ENCODE peak calls at places on chromosomes 2 and 18, in four cellular contexts. T is HCT116, C is HepG2, F is H1. G is an unnamed sample.

GRCh38 chr2:99834426-99834825 is 308.0 kb downstream of the AFF3 start:
- DNase-seq in C (no peak), F (no peak), T (no peak), G (no peak)

GRCh38 chr2:151043484-151043883 is 218.2 kb downstream of the RBM43 start:
- DNase-seq in C (no peak), F (no peak), T (peak; percentile 7), G (no peak)

GRCh38 chr2:214310319-214310718 is 100.5 kb upstream of the VWC2L start:
- DNase-seq in F (no peak), T (no peak), C (peak; percentile 7), G (no peak)

GRCh38 chr2:221095381-221095780 is 476.7 kb downstream of the EPHA4 start:
- DNase-seq in T (no peak), F (no peak), C (no peak), G (no peak)

GRCh38 chr2:192145496-192145895 is 49.2 kb downstream of the TMEFF2 start:
- DNase-seq in T (no peak), F (no peak), C (no peak), G (no peak)

GRCh38 chr2:191150451-191151314 is at the start of gene STAT4:
- DNase-seq in T (peak; percentile 57), F (peak; percentile 25), C (no peak), G (no peak)

GRCh38 chr2:101858246-101858645 is 133.5 kb upstream of the IL1R2 start:
- DNase-seq in T (no peak), C (no peak), F (no peak), G (no peak)

GRCh38 chr2:112093216-112093615 is 38.1 kb downstream of the TMEM87B start:
- DNase-seq in C (no peak), F (no peak), T (no peak), G (no peak)

GRCh38 chr2:171389325-171389724 is 44.5 kb downstream of the METTL8 start:
- DNase-seq in C (no peak), F (no peak), T (no peak), G (no peak)

GRCh38 chr18:57447154-57447621 is 12.0 kb downstream of the ONECUT2 start:
- DNase-seq in C (no peak), T (no peak), F (no peak), G (no peak)

GRCh38 chr2:183124222-183124956 is at the start of gene NUP35:
- DNase-seq in F (peak; percentile 82), C (peak; percentile 93), T (peak; percentile 88), G (peak; percentile 84)

GRCh38 chr2:57893347-57893746 is 153.3 kb upstream of the VRK2 start:
- DNase-seq in T (no peak), F (no peak), C (no peak), G (no peak)

GRCh38 chr2:10305254-10305635 is 2.5 kb downstream of the HPCAL1 start:
- DNase-seq in F (no peak), C (no peak), T (no peak), G (no peak)

GRCh38 chr18:37617623-37618022 is 52.0 kb upstream of the CELF4 start:
- DNase-seq in T (no peak), C (no peak), F (no peak), G (no peak)

GRCh38 chr2:172229125-172229524 is 126.4 kb upstream of the DLX2 start:
- DNase-seq in C (no peak), F (no peak), T (no peak), G (no peak)

GRCh38 chr18:63236990-63237389 is 82.6 kb downstream of the BCL2 start:
- DNase-seq in F (no peak), T (no peak), C (no peak), G (no peak)

GRCh38 chr18:38047820-38048219 is 482.2 kb upstream of the CELF4 start:
- DNase-seq in F (no peak), T (no peak), C (no peak), G (no peak)

GRCh38 chr2:207231962-207232361 is 66.2 kb upstream of the KLF7 start:
- DNase-seq in F (no peak), T (no peak), C (no peak), G (no peak)

GRCh38 chr2:79621252-79621651 is 108.4 kb downstream of the CTNNA2 start:
- DNase-seq in F (no peak), T (no peak), C (no peak), G (no peak)

GRCh38 chr18:10015941-10016819 is 102.4 kb downstream of the VAPA start:
- DNase-seq in F (no peak), T (no peak), C (no peak), G (no peak)

GRCh38 chr2:144015036-144015435 is 504.9 kb downstream of the ZEB2 start:
- DNase-seq in C (no peak), T (no peak), F (no peak), G (no peak)

GRCh38 chr2:202149155-202149762 is 76.2 kb downstream of the KIAA2012 start:
- DNase-seq in F (no peak), T (no peak), C (no peak), G (peak; percentile 11)

GRCh38 chr2:114057638-114058037 is 167.7 kb downstream of the ACTR3 start:
- DNase-seq in C (no peak), T (no peak), F (no peak), G (no peak)

GRCh38 chr2:204012081-204012653 is 75.6 kb downstream of the ICOS start:
- DNase-seq in F (no peak), T (no peak), C (no peak), G (no peak)

GRCh38 chr18:59665057-59666007 is 31.9 kb downstream of the CCBE1 start:
- DNase-seq in F (no peak), C (no peak), T (no peak), G (no peak)

GRCh38 chr18:53234610-53235009 is 894.6 kb downstream of the DCC start:
- DNase-seq in F (no peak), T (no peak), C (no peak), G (no peak)

DNA sequence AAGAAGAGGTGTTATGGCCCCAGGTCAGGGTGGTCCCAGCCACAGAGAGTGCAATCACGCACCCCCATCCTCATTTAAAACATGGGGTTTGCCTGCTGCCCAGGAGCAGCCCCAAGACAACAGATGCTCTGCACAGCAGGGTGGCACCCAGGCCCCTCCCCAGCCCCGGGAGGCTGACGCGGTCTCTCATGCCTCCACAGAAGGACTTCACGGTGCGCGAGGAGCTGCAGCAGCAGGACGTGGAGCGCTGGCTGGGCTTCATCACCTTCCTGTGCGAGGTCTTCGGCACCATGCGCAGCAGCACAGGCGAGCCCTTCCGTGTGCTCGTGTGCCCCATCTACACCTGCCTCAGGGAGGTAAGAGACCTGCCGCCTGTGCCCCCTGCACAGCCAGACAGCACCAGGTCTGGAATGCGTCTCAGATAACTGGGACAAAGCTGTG is 133.7 kb downstream of the SMAD7 start:
- DNase-seq in T (no peak), F (no peak), C (no peak), G (no peak)
- TF ChIP-seq FOSL1 in T (no peak), F (no peak), C (no peak), G (no peak)

DNA sequence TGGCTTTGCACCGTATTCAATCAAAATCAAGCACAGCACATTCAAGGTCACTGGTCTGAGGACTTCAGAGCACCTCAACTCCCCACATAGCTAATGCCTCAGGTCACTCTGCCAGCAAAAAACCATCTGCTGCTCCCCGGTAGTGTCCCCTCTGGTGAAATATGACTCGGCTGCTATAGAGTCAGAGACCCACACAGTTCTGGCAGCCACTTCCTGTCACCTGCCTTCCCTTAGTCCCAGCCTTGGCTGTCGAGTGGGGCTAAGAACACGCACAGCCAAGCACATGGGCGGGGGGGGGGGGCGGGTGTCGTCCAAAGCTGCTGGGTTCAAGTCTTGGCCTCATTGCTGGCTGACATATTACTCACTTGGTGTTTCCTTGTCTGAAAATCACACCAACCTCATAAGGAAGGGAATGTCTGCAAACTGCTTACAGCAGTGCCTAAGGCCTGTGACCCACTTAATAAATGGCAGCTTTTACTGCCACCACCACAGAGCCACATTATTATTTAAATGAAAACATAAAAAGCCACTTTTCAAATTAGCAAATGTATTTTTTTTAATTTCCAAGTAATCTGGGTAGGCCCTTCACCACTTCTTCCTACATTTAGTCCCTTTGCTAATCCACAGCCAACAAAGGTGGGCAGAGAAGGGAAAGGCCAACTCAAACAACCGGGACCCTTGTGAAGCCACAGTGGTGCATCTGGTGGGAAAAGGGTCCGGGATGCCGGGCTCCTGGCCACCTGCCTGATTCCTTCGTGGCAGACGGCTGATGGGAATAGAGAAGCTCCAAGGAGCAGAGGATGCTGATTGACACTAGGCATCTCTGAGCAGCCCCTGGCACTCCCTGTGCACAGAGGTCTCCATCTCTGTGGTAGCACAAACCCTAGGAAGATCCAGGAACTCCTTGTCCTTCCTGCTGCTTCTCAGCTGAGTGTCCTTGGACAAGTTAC is 37.3 kb downstream of the POLR1A start:
- DNase-seq in C (no peak), T (no peak), F (no peak), G (no peak)
- TF ChIP-seq FOSL1 in C (no peak), T (no peak), F (no peak), G (no peak)

GRCh38 chr18:77019641-77020040 is 112.9 kb downstream of the MBP start:
- DNase-seq in C (no peak), F (no peak), T (no peak), G (no peak)

GRCh38 chr18:77016133-77016839 is 116.3 kb downstream of the MBP start:
- DNase-seq in F (no peak), C (no peak), T (no peak), G (no peak)

GRCh38 chr18:77016936-77017335 is 115.6 kb downstream of the MBP start:
- DNase-seq in F (no peak), C (no peak), T (no peak), G (no peak)

GRCh38 chr18:77015176-77015575 is 117.4 kb downstream of the MBP start:
- DNase-seq in F (no peak), T (no peak), C (no peak), G (no peak)

GRCh38 chr18:77017355-77017754 is 115.2 kb downstream of the MBP start:
- DNase-seq in T (no peak), F (no peak), C (no peak), G (no peak)
- TF ChIP-seq FOSL1 in T (no peak), F (no peak), C (no peak), G (no peak)

DNA sequence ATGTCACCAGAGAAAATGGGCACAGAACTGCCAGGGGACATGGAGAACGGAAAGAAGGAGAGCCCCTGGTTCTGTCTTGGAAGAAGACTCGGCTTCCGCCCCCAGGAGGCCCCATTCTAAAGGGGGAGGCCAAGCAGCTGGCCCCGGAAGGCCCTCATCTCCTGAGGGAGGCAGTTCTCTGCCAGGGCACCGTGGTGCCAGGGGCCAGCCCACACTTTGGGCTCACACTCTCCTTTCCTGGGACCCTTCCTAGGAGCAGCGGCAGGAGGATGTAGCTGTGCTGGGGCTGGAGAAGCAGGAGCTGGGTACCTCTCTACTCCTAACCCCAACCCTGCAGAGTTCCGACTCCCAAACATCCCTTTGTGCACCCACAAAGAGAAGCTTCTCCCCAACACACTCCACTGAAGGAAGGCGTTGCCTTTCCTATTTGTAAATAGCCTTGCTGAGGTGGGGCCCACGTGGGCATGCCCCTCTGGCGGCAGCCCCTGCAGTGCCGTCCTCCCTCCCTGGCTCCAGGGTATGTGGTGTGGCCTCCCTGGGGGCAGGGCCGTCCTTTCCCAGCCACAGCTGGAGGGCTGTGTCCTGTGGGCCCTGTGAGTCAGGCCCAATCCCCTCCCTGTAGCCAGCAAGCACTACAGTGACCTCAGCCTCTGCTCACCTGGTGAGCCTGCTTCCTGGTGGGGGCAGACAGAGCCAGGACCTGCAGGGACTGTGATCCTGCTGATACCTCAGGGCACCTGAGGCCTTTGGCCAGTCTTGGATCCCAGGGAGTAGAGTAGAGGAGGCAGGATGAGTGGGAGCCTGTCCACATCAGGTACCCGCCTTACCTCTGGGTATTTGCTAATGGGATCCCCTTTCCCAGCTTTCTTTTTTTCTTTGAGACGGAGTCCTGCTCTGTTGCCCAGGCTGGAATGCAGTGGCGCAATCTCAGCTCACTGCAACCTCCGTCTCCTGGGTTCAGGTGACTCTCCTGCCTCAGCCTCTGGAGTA is 26.6 kb downstream of the ZFP36L2 start:
- DNase-seq in F (no peak), C (peak; percentile 83), T (no peak), G (no peak)
- TF ChIP-seq FOSL1 in F (no peak), C (no peak), T (no peak), G (no peak)

G was measured in K562.